ENCODE peak calls at places on chromosome 2, in seven cellular contexts. R, Q, H, Y, I, X and K are unnamed samples. For H3K9me3, the result is how much of the 10 kb centered on the place peaks cover.

GRCh38 chr2:111671426-111672150 is 212.4 kb downstream of the ANAPC1 start:
- DNase-seq in R (peak), Q (peak), H (peak), Y (peak), I (no peak), X (no peak), K (peak)

GRCh38 chr2:125745514-125745913 is 910.4 kb upstream of the GYPC start:
- DNase-seq in R (peak), Q (peak), H (no peak), Y (peak), I (no peak), X (peak), K (no peak)

GRCh38 chr2:135072125-135072997 is 20.3 kb downstream of the RAB3GAP1 start:
- DNase-seq in R (no peak), Q (no peak), H (no peak), Y (no peak), I (no peak), X (no peak), K (no peak)

GRCh38 chr2:72539145-72539552 is 286.7 kb downstream of the EXOC6B start:
- DNase-seq in R (no peak), Q (peak), H (no peak), Y (no peak), I (no peak), X (no peak), K (no peak)

GRCh38 chr2:240289701-240290431 is 145.6 kb upstream of the GPC1 start:
- DNase-seq in R (no peak), Q (no peak), H (peak), Y (no peak), I (no peak), X (no peak), K (peak)

GRCh38 chr2:48322251-48322650 is 207.7 kb upstream of the STON1 start:
- DNase-seq in R (no peak), Q (no peak), H (no peak), Y (no peak), I (no peak), X (no peak), K (no peak)

GRCh38 chr2:170524828-170525565 is 190.1 kb upstream of the SP5 start:
- DNase-seq in R (no peak), Q (no peak), H (no peak), Y (no peak), I (no peak), X (no peak), K (no peak)

GRCh38 chr2:187986392-187987105 is 305.1 kb upstream of the GULP1 start:
- DNase-seq in R (no peak), Q (no peak), H (no peak), Y (no peak), I (no peak), X (no peak), K (no peak)

GRCh38 chr2:45415534-45416123 is 195.4 kb downstream of the SRBD1 start:
- DNase-seq in R (no peak), Q (no peak), H (no peak), Y (no peak), I (no peak), X (no peak), K (no peak)

GRCh38 chr2:119721043-119721442 is 38.7 kb upstream of the PTPN4 start:
- DNase-seq in R (no peak), Q (no peak), H (no peak), Y (no peak), I (no peak), X (no peak), K (no peak)

GRCh38 chr2:28406276-28407096 is 13.8 kb downstream of the FOSL2 start:
- DNase-seq in R (peak), Q (no peak), H (peak), Y (peak), I (no peak), X (no peak), K (no peak)

GRCh38 chr2:2640818-2641217 is 309.7 kb upstream of the MYT1L start:
- DNase-seq in R (no peak), Q (no peak), H (no peak), Y (no peak), I (no peak), X (no peak), K (no peak)

GRCh38 chr2:207046642-207047213 is 107.4 kb downstream of the CPO start:
- DNase-seq in R (no peak), Q (no peak), H (no peak), Y (no peak), I (no peak), X (no peak), K (no peak)

GRCh38 chr2:237178396-237178795 is 92.7 kb downstream of the COPS8 start:
- DNase-seq in R (no peak), Q (no peak), H (no peak), Y (no peak), I (no peak), X (no peak), K (no peak)

GRCh38 chr2:210259687-210260086 is 34.4 kb upstream of the ACADL start:
- DNase-seq in R (no peak), Q (no peak), H (no peak), Y (no peak), I (no peak), X (no peak), K (no peak)
- TF ChIP-seq EP300 in R (no peak), Q (no peak), H (no peak), Y (no peak), I (no peak), X (no peak), K (no peak)

DNA sequence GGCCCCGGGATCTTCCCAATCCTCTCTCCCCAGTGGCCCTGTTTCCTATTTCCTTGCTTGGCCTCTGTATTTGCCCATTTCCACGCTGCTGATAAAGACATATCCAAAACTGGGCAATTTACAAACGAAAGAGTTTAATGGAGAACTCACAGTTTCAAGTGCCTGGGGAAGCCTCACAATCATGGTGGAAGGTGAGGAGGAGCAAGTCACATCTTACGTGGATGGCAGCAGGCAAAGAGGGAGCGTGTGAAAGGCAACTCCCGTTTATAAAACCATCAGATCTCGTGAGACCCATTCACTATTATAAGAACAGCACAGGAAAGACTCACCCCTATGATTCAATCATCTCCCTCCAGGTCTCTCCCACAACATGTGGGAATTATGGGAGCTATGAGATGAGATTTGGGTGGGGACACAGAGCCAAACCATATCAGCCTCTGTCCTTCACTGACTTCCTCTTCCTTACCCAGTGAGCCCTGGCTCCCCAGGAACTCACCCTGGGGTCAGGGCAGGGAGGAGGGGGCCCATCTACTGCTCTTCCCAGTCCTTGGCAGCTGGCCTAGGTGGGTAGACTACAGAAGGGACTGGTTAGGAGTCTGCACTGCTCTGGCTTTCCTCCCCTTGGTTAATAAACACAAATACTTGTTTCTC is 105.8 kb upstream of the MYCN start:
- DNase-seq in R (no peak), Q (no peak), H (no peak), Y (no peak), I (no peak), X (no peak), K (no peak)
- H3K9me3 ChIP-seq in R (under half), Q (under half), H (under half), Y (under half), I (under half), X (under half), K (under half)

GRCh38 chr2:7018767-7019166 is 101.6 kb downstream of the RNF144A start:
- DNase-seq in R (no peak), Q (no peak), H (no peak), Y (no peak), I (no peak), X (no peak), K (no peak)

GRCh38 chr2:7020939-7021470 is 103.8 kb downstream of the RNF144A start:
- DNase-seq in R (no peak), Q (no peak), H (no peak), Y (no peak), I (no peak), X (no peak), K (no peak)

GRCh38 chr2:7020059-7020458 is 102.8 kb downstream of the RNF144A start:
- DNase-seq in R (no peak), Q (no peak), H (no peak), Y (no peak), I (no peak), X (no peak), K (no peak)

GRCh38 chr2:7019191-7019590 is 102.0 kb downstream of the RNF144A start:
- DNase-seq in R (no peak), Q (no peak), H (no peak), Y (no peak), I (no peak), X (no peak), K (no peak)

GRCh38 chr2:7020468-7020867 is 103.3 kb downstream of the RNF144A start:
- DNase-seq in R (no peak), Q (no peak), H (peak), Y (no peak), I (no peak), X (no peak), K (no peak)
- H3K27ac ChIP-seq in R (no peak), Q (no peak), H (no peak), Y (no peak), I (no peak), X (no peak), K (no peak)

GRCh38 chr2:201118121-201118956 is 2.4 kb downstream of the CFLAR start:
- DNase-seq in R (peak), Q (peak), H (peak), Y (peak), I (peak), X (peak), K (peak)
- TF ChIP-seq EP300 in R (no peak), Q (no peak), H (no peak), Y (no peak), I (peak), X (no peak), K (no peak)

DNA sequence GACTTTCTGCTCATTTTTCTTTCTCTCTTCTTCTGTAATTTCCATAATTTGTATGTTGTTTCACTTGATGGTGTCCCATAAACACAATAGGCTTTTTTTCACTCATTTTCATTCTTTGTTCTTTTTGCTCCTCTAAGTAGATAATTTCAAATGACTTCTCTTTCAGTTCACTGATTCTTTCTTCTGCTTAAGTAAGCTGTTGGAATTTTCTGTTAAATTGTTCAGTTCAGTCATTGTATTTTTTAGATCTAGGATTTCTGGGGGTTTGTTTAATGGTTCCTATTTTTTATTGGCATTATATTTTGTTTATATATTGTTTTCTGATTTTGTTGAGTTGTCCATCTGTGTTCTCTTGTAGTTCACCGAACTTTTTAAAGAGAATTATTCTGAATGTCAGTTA is 19.5 kb downstream of the SP140L start:
- DNase-seq in R (no peak), Q (no peak), H (no peak), Y (no peak), I (no peak), X (no peak), K (no peak)
- H3K9me3 ChIP-seq in R (under half), Q (under half), H (under half), Y (under half), I (under half), X (under half), K (under half)

GRCh38 chr2:64831977-64832328 is 157.2 kb upstream of the SLC1A4 start:
- DNase-seq in R (no peak), Q (no peak), H (no peak), Y (no peak), I (no peak), X (no peak), K (no peak)
- H3K27ac ChIP-seq in R (peak), Q (no peak), H (peak), Y (peak), I (peak), X (peak), K (peak)

DNA sequence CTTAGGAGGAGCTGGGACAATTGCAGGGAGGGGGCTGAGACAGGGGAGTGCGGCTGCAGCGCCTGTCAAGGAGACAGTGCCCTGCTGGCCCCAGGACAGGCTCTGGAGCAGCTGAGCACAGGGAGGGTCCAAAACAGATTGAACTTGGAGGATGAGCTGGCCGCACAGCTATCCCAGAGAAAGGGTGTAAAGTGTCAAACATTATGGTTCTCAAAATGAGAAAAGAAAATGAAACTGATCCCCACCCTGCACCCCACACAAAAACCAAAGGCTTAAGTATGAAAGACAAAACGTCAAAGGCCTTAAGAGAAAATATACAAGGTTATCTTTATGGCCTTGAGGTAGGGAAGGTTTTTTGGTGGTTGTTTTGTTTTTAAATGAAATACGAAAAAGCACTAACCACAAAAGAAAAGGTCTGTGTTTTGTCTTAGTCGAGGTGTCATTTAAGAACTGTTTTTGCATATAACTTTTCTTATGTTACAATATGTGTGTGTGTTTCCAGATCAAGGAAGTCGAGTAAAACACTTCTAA is 111.8 kb downstream of the HDAC4 start:
- DNase-seq in R (peak), Q (no peak), H (no peak), Y (no peak), I (no peak), X (peak), K (no peak)
- TF ChIP-seq EP300 in R (no peak), Q (no peak), H (no peak), Y (no peak), I (no peak), X (no peak), K (no peak)

DNA sequence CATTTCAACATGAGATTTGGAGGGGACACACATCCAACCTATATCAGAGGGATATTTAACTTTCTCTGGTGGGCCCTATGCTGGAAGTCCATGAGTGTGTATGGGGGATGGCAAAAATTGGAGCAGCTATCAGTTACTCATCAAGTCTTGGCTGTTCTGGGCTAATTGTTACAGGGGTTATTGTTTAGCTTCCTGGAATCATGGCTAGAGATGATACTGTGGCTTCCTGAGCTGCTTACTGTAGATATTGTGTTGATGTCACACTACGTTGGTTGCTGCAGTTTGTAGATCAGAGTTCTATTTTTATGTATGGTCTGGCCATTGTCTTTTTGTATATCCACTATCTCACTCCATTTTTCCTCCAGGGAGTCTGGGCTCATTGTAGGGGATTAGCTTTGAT is 20.9 kb upstream of the IL1R2 start:
- DNase-seq in R (no peak), Q (no peak), H (no peak), Y (no peak), I (no peak), X (no peak), K (no peak)
- H3K9me3 ChIP-seq in R (under half), Q (under half), H (under half), Y (under half), I (under half), X (under half), K (under half)

GRCh38 chr2:241659150-241659739 is 21.8 kb downstream of the ATG4B start:
- DNase-seq in R (peak), Q (peak), H (peak), Y (peak), I (peak), X (no peak), K (no peak)
- H3K27ac ChIP-seq in R (no peak), Q (peak), H (no peak), Y (no peak), I (no peak), X (no peak), K (peak)

GRCh38 chr2:226742346-226742745 is 57.3 kb downstream of the IRS1 start:
- DNase-seq in R (no peak), Q (no peak), H (peak), Y (no peak), I (no peak), X (no peak), K (peak)
- TF ChIP-seq EP300 in R (no peak), Q (no peak), H (no peak), Y (no peak), I (no peak), X (no peak), K (no peak)